ENCODE peak calls at places on chromosomes 13 and 19, in seven cellular contexts. One of them, this sample, is unnamed.

GRCh38 chr13:107252428-107252827 is 684.5 kb upstream of the ARGLU1 start:
- DNase-seq in GM19239: no peak
- DNase-seq in T-helper 2 cell: no peak
- DNase-seq in cardiac muscle cell: no peak
- DNase-seq in CD8-positive, alpha-beta T cell: no peak
- DNase-seq in Calu3: no peak
- DNase-seq in Daoy: no peak
- DNase-seq in this sample: no peak

GRCh38 chr19:6744381-6745288 is 5.2 kb downstream of the TRIP10 start:
- DNase-seq in GM19239: no peak
- DNase-seq in T-helper 2 cell: no peak
- DNase-seq in cardiac muscle cell: peak; percentile 95
- DNase-seq in CD8-positive, alpha-beta T cell: no peak
- DNase-seq in Calu3: peak; percentile 75
- DNase-seq in Daoy: peak; percentile 88
- DNase-seq in this sample: no peak

GRCh38 chr19:42529248-42529764 is 1.0 kb upstream of the CEACAM1 start:
- DNase-seq in GM19239: peak; percentile 70
- DNase-seq in T-helper 2 cell: peak; percentile 50
- DNase-seq in cardiac muscle cell: peak; percentile 78
- DNase-seq in CD8-positive, alpha-beta T cell: peak; percentile 61
- DNase-seq in Calu3: peak; percentile 87
- DNase-seq in Daoy: peak; percentile 70
- DNase-seq in this sample: no peak

GRCh38 chr13:26941345-26942174 is 181.0 kb upstream of the GPR12 start:
- DNase-seq in GM19239: no peak
- DNase-seq in T-helper 2 cell: no peak
- DNase-seq in cardiac muscle cell: peak; percentile 66
- DNase-seq in CD8-positive, alpha-beta T cell: no peak
- DNase-seq in Calu3: no peak
- DNase-seq in Daoy: peak; percentile 69
- DNase-seq in this sample: no peak

GRCh38 chr13:97875218-97875617 is 78.3 kb upstream of the IPO5 start:
- DNase-seq in GM19239: no peak
- DNase-seq in T-helper 2 cell: no peak
- DNase-seq in cardiac muscle cell: no peak
- DNase-seq in CD8-positive, alpha-beta T cell: no peak
- DNase-seq in Calu3: no peak
- DNase-seq in Daoy: peak; percentile 47
- DNase-seq in this sample: no peak

GRCh38 chr19:40347476-40348124 is 597 bp downstream of the C19orf47 start:
- DNase-seq in GM19239: no peak
- DNase-seq in T-helper 2 cell: no peak
- DNase-seq in cardiac muscle cell: no peak
- DNase-seq in CD8-positive, alpha-beta T cell: no peak
- DNase-seq in Calu3: no peak
- DNase-seq in Daoy: no peak
- DNase-seq in this sample: no peak

GRCh38 chr13:75222031-75222430 is 259.9 kb downstream of the TBC1D4 start:
- DNase-seq in GM19239: no peak
- DNase-seq in T-helper 2 cell: no peak
- DNase-seq in cardiac muscle cell: peak; percentile 80
- DNase-seq in CD8-positive, alpha-beta T cell: no peak
- DNase-seq in Calu3: no peak
- DNase-seq in Daoy: no peak
- DNase-seq in this sample: no peak

GRCh38 chr13:81106348-81106747 is 765.4 kb upstream of the SPRY2 start:
- DNase-seq in GM19239: no peak
- DNase-seq in T-helper 2 cell: no peak
- DNase-seq in cardiac muscle cell: no peak
- DNase-seq in CD8-positive, alpha-beta T cell: no peak
- DNase-seq in Calu3: no peak
- DNase-seq in Daoy: no peak
- DNase-seq in this sample: no peak

GRCh38 chr19:11453468-11454341 is 18.3 kb downstream of the PRKCSH start:
- DNase-seq in GM19239: peak; percentile 72
- DNase-seq in T-helper 2 cell: no peak
- DNase-seq in cardiac muscle cell: no peak
- DNase-seq in CD8-positive, alpha-beta T cell: peak; percentile 35
- DNase-seq in Calu3: no peak
- DNase-seq in Daoy: no peak
- DNase-seq in this sample: no peak

GRCh38 chr19:17264641-17264979 is at the start of gene USHBP1:
- DNase-seq in GM19239: no peak
- DNase-seq in T-helper 2 cell: no peak
- DNase-seq in cardiac muscle cell: no peak
- DNase-seq in CD8-positive, alpha-beta T cell: no peak
- DNase-seq in Calu3: no peak
- DNase-seq in Daoy: no peak
- DNase-seq in this sample: no peak

GRCh38 chr13:29465741-29466293 is 129.7 kb downstream of the SLC7A1 start:
- DNase-seq in GM19239: no peak
- DNase-seq in T-helper 2 cell: no peak
- DNase-seq in cardiac muscle cell: peak; percentile 73
- DNase-seq in CD8-positive, alpha-beta T cell: no peak
- DNase-seq in Calu3: peak; percentile 42
- DNase-seq in Daoy: peak; percentile 19
- DNase-seq in this sample: no peak

GRCh38 chr19:35095667-35096368 is 19.8 kb upstream of the FXYD3 start:
- DNase-seq in GM19239: no peak
- DNase-seq in T-helper 2 cell: no peak
- DNase-seq in cardiac muscle cell: no peak
- DNase-seq in CD8-positive, alpha-beta T cell: no peak
- DNase-seq in Calu3: no peak
- DNase-seq in Daoy: no peak
- DNase-seq in this sample: no peak

GRCh38 chr19:51771369-51771768 is 10.4 kb downstream of the FPR2 start:
- DNase-seq in GM19239: no peak
- DNase-seq in T-helper 2 cell: no peak
- DNase-seq in cardiac muscle cell: peak; percentile 48
- DNase-seq in CD8-positive, alpha-beta T cell: no peak
- DNase-seq in Calu3: no peak
- DNase-seq in Daoy: peak; percentile 18
- DNase-seq in this sample: no peak

GRCh38 chr13:66424417-66424816 is 805.7 kb downstream of the PCDH9 start:
- DNase-seq in GM19239: no peak
- DNase-seq in T-helper 2 cell: no peak
- DNase-seq in cardiac muscle cell: peak; percentile 71
- DNase-seq in CD8-positive, alpha-beta T cell: no peak
- DNase-seq in Calu3: no peak
- DNase-seq in Daoy: no peak
- DNase-seq in this sample: no peak

GRCh38 chr13:94178625-94179244 is 300.7 kb downstream of the DCT start:
- DNase-seq in GM19239: no peak
- DNase-seq in T-helper 2 cell: no peak
- DNase-seq in cardiac muscle cell: no peak
- DNase-seq in CD8-positive, alpha-beta T cell: no peak
- DNase-seq in Calu3: no peak
- DNase-seq in Daoy: no peak
- DNase-seq in this sample: no peak

GRCh38 chr13:99388334-99388923 is 81.2 kb upstream of the GPR183 start:
- DNase-seq in GM19239: no peak
- DNase-seq in T-helper 2 cell: no peak
- DNase-seq in cardiac muscle cell: no peak
- DNase-seq in CD8-positive, alpha-beta T cell: no peak
- DNase-seq in Calu3: no peak
- DNase-seq in Daoy: no peak
- DNase-seq in this sample: no peak

GRCh38 chr13:49259586-49259985 is 11.9 kb downstream of the CDADC1 start:
- DNase-seq in GM19239: no peak
- DNase-seq in T-helper 2 cell: no peak
- DNase-seq in cardiac muscle cell: no peak
- DNase-seq in CD8-positive, alpha-beta T cell: no peak
- DNase-seq in Calu3: no peak
- DNase-seq in Daoy: no peak
- DNase-seq in this sample: no peak

GRCh38 chr19:46715620-46716012 is 1.3 kb downstream of the PRKD2 start:
- DNase-seq in GM19239: no peak
- DNase-seq in T-helper 2 cell: no peak
- DNase-seq in cardiac muscle cell: no peak
- DNase-seq in CD8-positive, alpha-beta T cell: no peak
- DNase-seq in Calu3: no peak
- DNase-seq in Daoy: no peak
- DNase-seq in this sample: no peak

GRCh38 chr19:18143902-18144301 is 9.1 kb upstream of the PIK3R2 start:
- DNase-seq in GM19239: no peak
- DNase-seq in T-helper 2 cell: no peak
- DNase-seq in cardiac muscle cell: no peak
- DNase-seq in CD8-positive, alpha-beta T cell: no peak
- DNase-seq in Calu3: no peak
- DNase-seq in Daoy: no peak
- DNase-seq in this sample: no peak

GRCh38 chr19:9406798-9407352 is 28.5 kb downstream of the ZNF266 start:
- DNase-seq in GM19239: no peak
- DNase-seq in T-helper 2 cell: peak; percentile 1
- DNase-seq in cardiac muscle cell: peak; percentile 92
- DNase-seq in CD8-positive, alpha-beta T cell: peak; percentile 58
- DNase-seq in Calu3: no peak
- DNase-seq in Daoy: peak; percentile 90
- DNase-seq in this sample: no peak

GRCh38 chr13:28322256-28322895 is 172.6 kb downstream of the FLT1 start:
- DNase-seq in GM19239: no peak
- DNase-seq in T-helper 2 cell: no peak
- DNase-seq in cardiac muscle cell: no peak
- DNase-seq in CD8-positive, alpha-beta T cell: no peak
- DNase-seq in Calu3: no peak
- DNase-seq in Daoy: no peak
- DNase-seq in this sample: no peak

GRCh38 chr19:1087813-1088418 is 7.3 kb downstream of the POLR2E start:
- DNase-seq in GM19239: no peak
- DNase-seq in T-helper 2 cell: no peak
- DNase-seq in cardiac muscle cell: no peak
- DNase-seq in CD8-positive, alpha-beta T cell: peak; percentile 67
- DNase-seq in Calu3: no peak
- DNase-seq in Daoy: no peak
- DNase-seq in this sample: no peak

GRCh38 chr13:29702912-29703351 is 107.4 kb upstream of the SLC7A1 start:
- DNase-seq in GM19239: no peak
- DNase-seq in T-helper 2 cell: no peak
- DNase-seq in cardiac muscle cell: peak; percentile 93
- DNase-seq in CD8-positive, alpha-beta T cell: no peak
- DNase-seq in Calu3: no peak
- DNase-seq in Daoy: peak; percentile 82
- DNase-seq in this sample: no peak